ENCODE peak calls at places on chromosomes 16 and 17, in eight cellular contexts. V is GM20000; N is stimulated activated CD8-positive, alpha-beta memory T cell treated with anti-CD3 and anti-CD28 coated beads, Interleukin-7, amount 100 ng/mL, for 24 hours; C is CD8-positive, alpha-beta memory T cell; U is endothelial cell; J is fibroblast of pulmonary artery; S is caudate nucleus; T is T-cell. B is an unnamed sample.

GRCh38 chr16:85619089-85619850 is 6.1 kb downstream of the GSE1 start:
- DNase-seq in T (no peak), S (no peak), J (no peak), N (no peak), U (no peak), C (no peak), V (no peak), B (no peak)

GRCh38 chr16:87252269-87252970 is 64.8 kb downstream of the C16orf95 start:
- DNase-seq in N (no peak), C (no peak), J (no peak), U (no peak), T (no peak), V (no peak), S (no peak), B (no peak)

GRCh38 chr17:68596411-68596945 is 4.7 kb downstream of the FAM20A start:
- DNase-seq in J (no peak), C (no peak), T (no peak), S (no peak), V (no peak), U (no peak), N (no peak), B (no peak)

GRCh38 chr17:80449194-80449929 is 27.0 kb downstream of the NPTX1 start:
- DNase-seq in N (no peak), V (no peak), C (no peak), T (no peak), U (no peak), J (no peak), S (no peak), B (no peak)

GRCh38 chr17:21272881-21273839 is 11.4 kb upstream of the MAP2K3 start:
- DNase-seq in T (no peak), U (no peak), S (no peak), J (no peak), C (no peak), N (no peak), V (no peak), B (no peak)

GRCh38 chr16:59021751-59022150 is 287.6 kb upstream of the GOT2 start:
- DNase-seq in N (no peak), T (no peak), S (no peak), J (peak), C (no peak), U (no peak), V (no peak), B (no peak)

GRCh38 chr16:5234295-5235050 is 136.9 kb upstream of the EEF2KMT start:
- DNase-seq in C (no peak), V (no peak), J (no peak), S (no peak), U (no peak), T (no peak), N (no peak), B (no peak)

GRCh38 chr16:31077592-31078199 is 3.5 kb downstream of the ZNF646 start:
- DNase-seq in N (no peak), J (no peak), T (no peak), C (no peak), S (no peak), V (no peak), U (no peak), B (no peak)

GRCh38 chr16:75733305-75734141 is 7.2 kb upstream of the CPHXL start:
- DNase-seq in T (no peak), J (peak), N (no peak), C (no peak), S (no peak), U (no peak), V (no peak), B (no peak)

GRCh38 chr16:52069866-52070265 is 477.1 kb downstream of the TOX3 start:
- DNase-seq in T (no peak), U (peak), S (no peak), N (no peak), V (no peak), J (peak), C (no peak), B (no peak)

GRCh38 chr17:38892083-38892482 is 22.2 kb downstream of the LASP1 start:
- DNase-seq in S (no peak), J (no peak), V (no peak), C (no peak), N (no peak), U (no peak), T (no peak), B (no peak)

GRCh38 chr17:43753488-43754129 is 5.0 kb downstream of the SOST start:
- DNase-seq in V (peak), J (no peak), U (no peak), S (no peak), N (no peak), C (no peak), T (no peak), B (no peak)

GRCh38 chr17:32519769-32520701 is 33.2 kb downstream of the CDK5R1 start:
- DNase-seq in V (peak), C (peak), J (no peak), N (no peak), S (no peak), T (peak), U (peak), B (no peak)

GRCh38 chr17:78442648-78443128 is 64.2 kb downstream of the PGS1 start:
- DNase-seq in V (no peak), N (no peak), S (no peak), C (no peak), J (peak), T (no peak), U (no peak), B (no peak)

GRCh38 chr16:74297296-74297665 is 667 bp downstream of the PSMD7 start:
- DNase-seq in N (peak), T (no peak), C (peak), U (peak), S (no peak), V (peak), J (peak), B (no peak)

GRCh38 chr17:61250335-61250890 is 149.2 kb upstream of the TBX2 start:
- DNase-seq in V (no peak), J (peak), S (no peak), T (no peak), U (no peak), N (no peak), C (no peak), B (no peak)

GRCh38 chr17:83012161-83012800 is 67.1 kb upstream of the METRNL start:
- DNase-seq in T (no peak), V (no peak), S (no peak), N (no peak), U (no peak), C (no peak), J (no peak), B (no peak)

GRCh38 chr17:78998311-78999055 is 11.1 kb downstream of the CANT1 start:
- DNase-seq in S (no peak), V (no peak), N (no peak), U (no peak), J (no peak), C (no peak), T (no peak), B (no peak)

GRCh38 chr16:88730632-88731607 is 24.6 kb downstream of the CTU2 start:
- DNase-seq in V (no peak), N (no peak), U (no peak), S (no peak), C (no peak), T (no peak), J (peak), B (no peak)

GRCh38 chr16:88731699-88732098 is 25.4 kb downstream of the CTU2 start:
- DNase-seq in C (no peak), N (no peak), S (no peak), U (no peak), T (no peak), V (no peak), J (no peak), B (no peak)

GRCh38 chr17:77571562-77571981 is 386.9 kb upstream of the TNRC6C start:
- DNase-seq in T (peak), J (peak), S (no peak), V (no peak), C (no peak), N (no peak), U (no peak), B (no peak)

GRCh38 chr16:87278191-87279093 is 38.8 kb downstream of the C16orf95 start:
- DNase-seq in S (peak), V (peak), T (no peak), J (peak), N (no peak), U (peak), C (no peak), B (peak)

GRCh38 chr17:77423589-77424451 is 283.1 kb downstream of the SEC14L1 start:
- DNase-seq in J (peak), U (no peak), V (no peak), T (no peak), C (no peak), S (no peak), N (no peak), B (no peak)

GRCh38 chr17:59311051-59311468 is 20.4 kb upstream of the YPEL2 start:
- DNase-seq in J (peak), T (no peak), V (peak), U (peak), C (peak), S (no peak), N (no peak), B (no peak)

GRCh38 chr16:79267781-79268180 is 332.8 kb downstream of the MAF start:
- DNase-seq in V (no peak), C (no peak), N (no peak), U (no peak), J (no peak), S (no peak), T (no peak), B (no peak)

GRCh38 chr17:80313160-80313829 is 52.6 kb downstream of the RNF213 start:
- DNase-seq in T (no peak), S (no peak), C (no peak), N (no peak), J (no peak), V (no peak), U (no peak), B (no peak)

GRCh38 chr16:69932228-69932627 is 18.9 kb upstream of the CLEC18A start:
- DNase-seq in V (no peak), N (no peak), J (no peak), C (no peak), S (no peak), T (no peak), U (no peak), B (no peak)

GRCh38 chr16:13036600-13036999 is 135.2 kb downstream of the SHISA9 start:
- DNase-seq in U (peak), T (no peak), N (no peak), S (no peak), J (peak), V (peak), C (no peak), B (no peak)

GRCh38 chr16:77788196-77789084 is at the start of gene VAT1L:
- DNase-seq in T (no peak), S (peak), U (peak), N (no peak), C (no peak), V (no peak), J (peak), B (no peak)

GRCh38 chr16:51084074-51084928 is 66.8 kb downstream of the SALL1 start:
- DNase-seq in S (no peak), C (no peak), N (no peak), J (peak), V (no peak), T (no peak), U (no peak), B (no peak)